ENCODE peak calls at places on chromosomes 16 and 17, in six cellular contexts. I is epithelial cell of esophagus, F is ovary, K is neuronal stem cell, V is left ventricle myocardium inferior, C is coronary artery. H is an unnamed sample.

GRCh38 chr16:61946019-61946418 is 90.2 kb downstream of the CDH8 start:
- DNase-seq in K (no peak), C (no peak), F (no peak), I (no peak), V (no peak), H (no peak)

GRCh38 chr16:78230832-78231231 is 131.4 kb downstream of the WWOX start:
- DNase-seq in K (no peak), I (peak), F (no peak), C (no peak), V (no peak), H (no peak)

GRCh38 chr16:19136549-19137196 is 22.9 kb downstream of the ITPRIPL2 start:
- DNase-seq in F (no peak), V (no peak), I (peak), C (no peak), K (no peak), H (no peak)

GRCh38 chr17:49836111-49837030 is 11.5 kb downstream of the TAC4 start:
- DNase-seq in K (no peak), V (no peak), F (peak), C (no peak), I (no peak), H (no peak)

GRCh38 chr16:72270531-72270930 is 98.6 kb upstream of the PMFBP1 start:
- DNase-seq in V (no peak), K (no peak), C (no peak), I (no peak), F (no peak), H (no peak)

GRCh38 chr17:37043201-37043600 is 94.4 kb downstream of the AATF start:
- DNase-seq in I (peak), C (no peak), K (no peak), V (no peak), F (no peak), H (no peak)

GRCh38 chr16:2243031-2243528 is 6.8 kb downstream of the DNASE1L2 start:
- DNase-seq in F (no peak), I (no peak), C (no peak), K (no peak), V (no peak), H (no peak)

GRCh38 chr17:77909236-77909635 is 49.3 kb upstream of the TNRC6C start:
- DNase-seq in I (no peak), K (no peak), F (peak), V (peak), C (peak), H (no peak)

GRCh38 chr17:30554839-30555751 is 77.9 kb downstream of the GOSR1 start:
- DNase-seq in C (peak), I (no peak), F (peak), V (no peak), K (no peak), H (no peak)

GRCh38 chr16:4053663-4054479 is 62.4 kb downstream of the ADCY9 start:
- DNase-seq in V (peak), K (no peak), C (peak), I (peak), F (peak), H (no peak)

GRCh38 chr17:75980188-75981018 is 1.4 kb downstream of the TEN1 start:
- DNase-seq in K (no peak), F (no peak), I (no peak), V (no peak), C (no peak), H (no peak)

GRCh38 chr16:27749946-27750345 is 200.0 kb downstream of the KATNIP start:
- DNase-seq in I (no peak), C (no peak), K (no peak), V (no peak), F (no peak), H (no peak)

GRCh38 chr17:44363613-44364159 is at the start of gene FAM171A2:
- DNase-seq in F (peak), V (peak), K (peak), C (no peak), I (peak), H (no peak)

GRCh38 chr17:41545829-41546410 is 17.8 kb upstream of the KRT19 start:
- DNase-seq in I (no peak), K (no peak), F (no peak), C (no peak), V (no peak), H (no peak)

DNA sequence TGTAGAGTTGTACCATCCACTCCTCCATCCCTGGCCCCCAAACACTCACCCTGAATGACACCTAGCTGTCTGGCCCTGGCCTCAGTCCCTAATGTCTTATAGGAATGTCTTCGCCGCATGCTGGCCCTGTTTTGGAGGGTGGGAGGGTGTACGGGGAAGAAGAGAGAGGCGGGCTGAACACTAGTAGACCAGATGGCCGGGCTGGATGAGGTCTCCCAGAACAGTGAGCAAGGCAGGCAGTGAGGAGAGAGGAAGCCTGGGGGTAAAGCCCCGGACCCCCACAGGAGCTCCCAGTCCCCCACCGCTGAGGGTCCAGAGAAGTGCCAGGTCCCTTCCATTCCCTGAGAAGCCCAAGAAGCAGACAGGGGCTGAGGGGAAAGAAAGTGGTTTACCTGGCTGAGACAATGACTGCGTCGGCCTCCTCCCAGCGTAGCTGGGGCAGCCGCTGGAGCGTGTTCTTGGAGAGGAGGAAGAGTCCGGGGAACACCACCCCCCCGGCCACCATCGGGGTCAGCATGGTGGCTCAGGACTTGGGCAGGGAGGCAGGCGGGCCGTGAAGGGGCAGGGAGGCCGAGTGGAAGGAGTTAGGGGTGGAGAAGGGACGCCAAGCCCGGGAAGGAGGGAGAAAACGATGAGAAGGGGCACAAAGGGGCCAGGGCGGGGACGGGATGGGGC is 923 bp downstream of the TLCD3B start:
- DNase-seq in K (no peak), I (no peak), V (no peak), F (no peak), C (no peak), H (no peak)
- H3K4me3 ChIP-seq in K (peak), I (no peak), V (no peak), F (no peak), C (no peak), H (no peak)

GRCh38 chr17:48053758-48054237 is 5.6 kb downstream of the NFE2L1 start:
- DNase-seq in V (no peak), F (no peak), I (no peak), K (no peak), C (no peak), H (no peak)

GRCh38 chr17:48048321-48049140 is at the start of gene NFE2L1:
- DNase-seq in K (no peak), I (peak), V (peak), C (peak), F (peak), H (peak)

GRCh38 chr17:48052956-48053757 is 5.0 kb downstream of the NFE2L1 start:
- DNase-seq in I (no peak), V (peak), C (no peak), K (no peak), F (peak), H (no peak)

GRCh38 chr17:48051706-48052486 is 3.7 kb downstream of the NFE2L1 start:
- DNase-seq in K (no peak), C (no peak), I (peak), V (peak), F (peak), H (peak)

GRCh38 chr17:48051278-48051677 is 3.1 kb downstream of the NFE2L1 start:
- DNase-seq in C (no peak), K (no peak), F (peak), I (no peak), V (no peak), H (no peak)
- H3K4me3 ChIP-seq in C (peak), K (no peak), F (peak), I (no peak), V (peak), H (peak)

GRCh38 chr16:56606071-56606687 is 2.2 kb upstream of the MT2A start:
- DNase-seq in C (no peak), V (no peak), F (peak), I (peak), K (no peak), H (peak)
- H3K4me3 ChIP-seq in C (peak), V (no peak), F (no peak), I (no peak), K (no peak), H (no peak)

DNA sequence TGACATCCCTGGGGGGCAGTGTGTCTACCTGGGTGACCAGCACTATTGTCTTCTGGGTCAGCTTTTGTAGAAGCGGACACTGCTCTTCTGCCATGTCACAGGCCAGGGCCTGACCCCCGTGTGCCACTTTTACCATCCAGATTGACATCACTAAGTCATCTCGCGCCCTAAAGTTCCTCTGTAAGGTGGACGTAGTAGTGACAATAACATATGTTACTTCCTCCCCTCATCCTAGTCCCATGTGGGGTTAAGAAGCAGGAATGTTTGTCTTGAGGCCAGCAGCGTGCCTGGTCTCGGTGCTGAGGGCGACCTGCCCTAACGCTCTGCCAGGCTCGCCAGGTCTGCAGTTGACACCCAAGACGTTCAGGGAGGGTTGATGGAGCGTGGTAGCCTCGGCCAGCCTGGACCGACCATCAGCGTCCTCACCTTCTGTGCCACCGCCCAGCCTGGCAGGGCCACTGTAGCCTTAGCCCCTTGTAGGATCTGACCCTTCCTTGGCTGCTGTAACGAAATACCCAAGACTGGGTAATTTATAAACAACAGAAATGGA is 20.7 kb downstream of the GAA start:
- DNase-seq in V (no peak), C (no peak), K (no peak), I (no peak), F (no peak), H (no peak)
- H3K4me3 ChIP-seq in V (no peak), C (no peak), K (no peak), I (no peak), F (no peak), H (no peak)

GRCh38 chr17:79102214-79102613 is 27.6 kb downstream of the ENGASE start:
- DNase-seq in V (no peak), C (no peak), F (no peak), I (no peak), K (no peak), H (no peak)
- H3K4me3 ChIP-seq in V (no peak), C (no peak), F (no peak), I (no peak), K (no peak), H (no peak)

DNA sequence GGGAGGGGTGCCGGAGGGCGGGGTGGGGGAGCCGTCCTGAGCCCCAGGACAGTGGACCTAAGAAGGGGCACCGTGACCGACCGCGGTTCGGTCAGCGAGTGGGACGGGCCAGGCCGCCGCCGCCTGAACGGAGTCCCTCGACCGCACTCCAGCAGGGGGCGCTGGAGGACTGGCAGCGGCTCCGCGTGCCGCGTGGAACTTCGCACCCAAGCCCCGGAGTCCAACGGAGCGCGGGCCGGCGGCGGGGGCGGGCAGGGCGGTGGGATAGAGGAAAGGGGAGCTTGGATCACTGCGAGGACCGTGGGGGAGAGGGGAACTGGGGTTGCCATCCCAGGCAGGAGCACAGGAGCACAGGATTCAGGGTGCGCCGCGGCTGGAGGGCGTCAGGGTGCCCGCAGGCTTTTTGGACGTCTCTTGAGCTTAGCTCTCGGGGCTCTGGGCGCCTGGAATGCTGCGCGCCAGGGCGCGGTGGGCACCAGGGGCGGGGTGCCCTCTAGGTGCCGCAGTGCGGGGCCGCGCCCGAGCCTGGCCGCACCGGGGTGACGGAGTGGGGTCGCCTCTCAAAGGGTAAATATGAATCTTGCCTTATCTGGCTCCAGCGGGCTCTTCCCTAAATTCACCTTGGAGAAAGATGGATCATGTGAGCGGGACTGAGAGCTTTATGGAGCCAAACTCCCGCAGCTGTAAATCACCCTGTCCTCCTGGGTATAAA is 379 bp upstream of the OTOP2 start:
- DNase-seq in K (peak), V (peak), I (peak), C (no peak), F (peak), H (no peak)
- H3K4me3 ChIP-seq in K (peak), V (peak), I (peak), C (peak), F (peak), H (peak)

GRCh38 chr16:67173323-67173722 is 3.0 kb downstream of the NOL3 start:
- DNase-seq in V (no peak), K (no peak), I (no peak), C (no peak), F (no peak), H (no peak)
- H3K4me3 ChIP-seq in V (peak), K (peak), I (peak), C (peak), F (no peak), H (peak)

DNA sequence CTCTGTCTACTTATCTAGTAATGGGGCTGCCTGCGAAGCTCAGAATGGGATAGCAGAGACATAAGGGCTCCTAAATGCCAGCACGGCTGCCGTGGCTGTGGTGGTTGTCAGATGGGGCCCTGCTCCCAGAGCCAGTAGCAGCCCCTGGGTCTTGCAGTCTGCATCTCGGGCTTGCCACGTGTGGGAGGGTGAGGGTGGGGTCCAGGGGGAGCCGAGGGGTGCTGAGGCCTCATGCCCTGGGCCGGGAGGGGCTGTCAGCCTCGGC is 88.8 kb upstream of the GSE1 start:
- DNase-seq in F (no peak), K (no peak), C (no peak), V (no peak), I (no peak), H (no peak)
- H3K4me3 ChIP-seq in F (no peak), K (no peak), C (no peak), V (no peak), I (no peak), H (no peak)

H was measured in skeletal muscle cell.